ENCODE peak calls at places on chromosomes 1 and 21, in six cellular contexts. One of them, this sample, is unnamed.

GRCh38 chr1:58204284-58204683 is 342.2 kb downstream of the OMA1 start:
- DNase-seq in HepG2: no peak
- DNase-seq in A549: no peak
- DNase-seq in K562: no peak
- DNase-seq in GM12878: no peak
- DNase-seq in endothelial cell of umbilical vein: no peak
- DNase-seq in this sample: peak

GRCh38 chr1:232302376-232303049 is 327.4 kb downstream of the SIPA1L2 start:
- DNase-seq in endothelial cell of umbilical vein: no peak
- DNase-seq in GM12878: no peak
- DNase-seq in HepG2: no peak
- DNase-seq in A549: no peak
- DNase-seq in K562: no peak
- DNase-seq in this sample: no peak

GRCh38 chr1:177170756-177171535 is at the start of gene BRINP2:
- DNase-seq in A549: peak
- DNase-seq in HepG2: no peak
- DNase-seq in GM12878: no peak
- DNase-seq in K562: no peak
- DNase-seq in endothelial cell of umbilical vein: peak
- DNase-seq in this sample: no peak

GRCh38 chr1:36224537-36225297 is 474 bp downstream of the THRAP3 start:
- DNase-seq in A549: peak
- DNase-seq in GM12878: no peak
- DNase-seq in endothelial cell of umbilical vein: peak
- DNase-seq in HepG2: peak
- DNase-seq in K562: no peak
- DNase-seq in this sample: no peak

GRCh38 chr1:56799605-56800398 is 19.4 kb downstream of the FYB2 start:
- DNase-seq in GM12878: no peak
- DNase-seq in HepG2: no peak
- DNase-seq in endothelial cell of umbilical vein: no peak
- DNase-seq in K562: no peak
- DNase-seq in A549: no peak
- DNase-seq in this sample: no peak

GRCh38 chr1:151156515-151156819 is at the start of gene TNFAIP8L2:
- DNase-seq in HepG2: no peak
- DNase-seq in K562: peak
- DNase-seq in endothelial cell of umbilical vein: no peak
- DNase-seq in GM12878: peak
- DNase-seq in A549: no peak
- DNase-seq in this sample: peak

GRCh38 chr1:149899460-149900284 is at the start of gene BOLA1:
- DNase-seq in K562: no peak
- DNase-seq in HepG2: peak
- DNase-seq in A549: peak
- DNase-seq in endothelial cell of umbilical vein: peak
- DNase-seq in GM12878: peak
- DNase-seq in this sample: peak

GRCh38 chr1:115184260-115184950 is 95.1 kb upstream of the TSPAN2 start:
- DNase-seq in endothelial cell of umbilical vein: no peak
- DNase-seq in GM12878: no peak
- DNase-seq in K562: no peak
- DNase-seq in A549: no peak
- DNase-seq in HepG2: no peak
- DNase-seq in this sample: no peak

GRCh38 chr1:199687321-199687720 is 340.2 kb upstream of the NR5A2 start:
- DNase-seq in K562: no peak
- DNase-seq in HepG2: no peak
- DNase-seq in GM12878: no peak
- DNase-seq in A549: no peak
- DNase-seq in endothelial cell of umbilical vein: peak
- DNase-seq in this sample: no peak

GRCh38 chr1:12591267-12591938 is 26.6 kb downstream of the DHRS3 start:
- DNase-seq in K562: no peak
- DNase-seq in A549: no peak
- DNase-seq in GM12878: no peak
- DNase-seq in HepG2: no peak
- DNase-seq in endothelial cell of umbilical vein: no peak
- DNase-seq in this sample: no peak

GRCh38 chr1:113930499-113931161 is 1.5 kb downstream of the HIPK1 start:
- DNase-seq in K562: peak
- DNase-seq in HepG2: peak
- DNase-seq in GM12878: no peak
- DNase-seq in A549: peak
- DNase-seq in endothelial cell of umbilical vein: peak
- DNase-seq in this sample: peak

GRCh38 chr1:181482521-181483083 is 715 bp upstream of the CACNA1E start:
- DNase-seq in GM12878: no peak
- DNase-seq in endothelial cell of umbilical vein: no peak
- DNase-seq in K562: peak
- DNase-seq in A549: no peak
- DNase-seq in HepG2: no peak
- DNase-seq in this sample: peak

GRCh38 chr1:53499257-53500183 is 40.3 kb downstream of the DMRTB1 start:
- DNase-seq in HepG2: no peak
- DNase-seq in GM12878: no peak
- DNase-seq in A549: no peak
- DNase-seq in K562: no peak
- DNase-seq in endothelial cell of umbilical vein: no peak
- DNase-seq in this sample: no peak

GRCh38 chr1:221708987-221709386 is 32.9 kb downstream of the DUSP10 start:
- DNase-seq in GM12878: no peak
- DNase-seq in HepG2: peak
- DNase-seq in A549: peak
- DNase-seq in endothelial cell of umbilical vein: peak
- DNase-seq in K562: no peak
- DNase-seq in this sample: peak

GRCh38 chr1:178086294-178087255 is 7.3 kb upstream of the RASAL2 start:
- DNase-seq in HepG2: no peak
- DNase-seq in endothelial cell of umbilical vein: no peak
- DNase-seq in GM12878: no peak
- DNase-seq in A549: no peak
- DNase-seq in K562: no peak
- DNase-seq in this sample: peak

GRCh38 chr1:10152709-10153284 is 57.6 kb upstream of the KIF1B start:
- DNase-seq in endothelial cell of umbilical vein: peak
- DNase-seq in GM12878: no peak
- DNase-seq in A549: peak
- DNase-seq in HepG2: no peak
- DNase-seq in K562: peak
- DNase-seq in this sample: peak

GRCh38 chr1:240320645-240321044 is 229.0 kb downstream of the FMN2 start:
- DNase-seq in HepG2: no peak
- DNase-seq in A549: no peak
- DNase-seq in endothelial cell of umbilical vein: no peak
- DNase-seq in K562: no peak
- DNase-seq in GM12878: no peak
- DNase-seq in this sample: no peak

GRCh38 chr1:35561297-35561971 is 3.8 kb downstream of the NCDN start:
- DNase-seq in A549: no peak
- DNase-seq in K562: no peak
- DNase-seq in endothelial cell of umbilical vein: no peak
- DNase-seq in HepG2: no peak
- DNase-seq in GM12878: no peak
- DNase-seq in this sample: no peak

GRCh38 chr1:59138402-59138801 is 158.5 kb upstream of the FGGY start:
- DNase-seq in GM12878: no peak
- DNase-seq in HepG2: no peak
- DNase-seq in endothelial cell of umbilical vein: no peak
- DNase-seq in A549: no peak
- DNase-seq in K562: no peak
- DNase-seq in this sample: peak

GRCh38 chr21:40447016-40447415 is 399.9 kb downstream of the DSCAM start:
- DNase-seq in GM12878: no peak
- DNase-seq in endothelial cell of umbilical vein: no peak
- DNase-seq in K562: no peak
- DNase-seq in A549: no peak
- DNase-seq in HepG2: no peak
- DNase-seq in this sample: no peak

GRCh38 chr1:151710187-151710586 is 6.4 kb downstream of the CELF3 start:
- DNase-seq in endothelial cell of umbilical vein: no peak
- DNase-seq in K562: peak
- DNase-seq in A549: no peak
- DNase-seq in HepG2: no peak
- DNase-seq in GM12878: no peak
- DNase-seq in this sample: peak

GRCh38 chr1:179743679-179744400 is 749 bp downstream of the FAM163A start:
- DNase-seq in HepG2: no peak
- DNase-seq in endothelial cell of umbilical vein: no peak
- DNase-seq in K562: no peak
- DNase-seq in GM12878: no peak
- DNase-seq in A549: no peak
- DNase-seq in this sample: no peak

GRCh38 chr1:21149430-21149861 is 27.3 kb downstream of the EIF4G3 start:
- DNase-seq in K562: no peak
- DNase-seq in endothelial cell of umbilical vein: peak
- DNase-seq in HepG2: no peak
- DNase-seq in GM12878: no peak
- DNase-seq in A549: peak
- DNase-seq in this sample: no peak

GRCh38 chr1:40774266-40774998 is 9.2 kb upstream of the KCNQ4 start:
- DNase-seq in K562: peak
- DNase-seq in A549: peak
- DNase-seq in GM12878: no peak
- DNase-seq in endothelial cell of umbilical vein: peak
- DNase-seq in HepG2: peak
- DNase-seq in this sample: peak

GRCh38 chr1:7325254-7325653 is 445.8 kb upstream of the VAMP3 start:
- DNase-seq in endothelial cell of umbilical vein: no peak
- DNase-seq in K562: no peak
- DNase-seq in HepG2: no peak
- DNase-seq in A549: no peak
- DNase-seq in GM12878: no peak
- DNase-seq in this sample: no peak

GRCh38 chr1:116493484-116494350 is 77.1 kb downstream of the CD58 start:
- DNase-seq in A549: no peak
- DNase-seq in K562: no peak
- DNase-seq in endothelial cell of umbilical vein: no peak
- DNase-seq in GM12878: no peak
- DNase-seq in HepG2: no peak
- DNase-seq in this sample: peak

GRCh38 chr1:180229483-180230415 is at the start of gene LHX4:
- DNase-seq in endothelial cell of umbilical vein: peak
- DNase-seq in HepG2: no peak
- DNase-seq in A549: peak
- DNase-seq in GM12878: no peak
- DNase-seq in K562: peak
- DNase-seq in this sample: peak

DNA sequence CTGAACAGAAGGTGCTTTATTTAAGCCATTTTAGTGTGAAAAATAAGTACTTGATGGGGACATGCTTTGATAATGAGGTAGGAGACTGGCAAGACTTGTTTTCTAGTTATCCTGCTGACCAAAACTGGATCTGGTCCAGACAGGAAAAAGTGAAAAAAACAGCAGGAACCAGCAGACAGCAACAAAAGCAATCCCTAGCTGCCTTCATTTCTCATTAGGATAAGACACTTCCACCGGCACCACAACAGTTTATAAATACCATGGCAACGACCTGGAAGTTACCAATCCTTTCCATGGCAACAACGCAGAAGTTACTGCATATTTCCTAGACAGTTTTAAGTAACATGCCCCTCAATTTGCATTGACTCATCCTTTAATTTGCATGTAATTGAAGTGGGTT is 993.9 kb upstream of the NCAM2 start:
- DNase-seq in GM12878: no peak
- DNase-seq in A549: no peak
- DNase-seq in endothelial cell of umbilical vein: peak
- DNase-seq in K562: no peak
- DNase-seq in HepG2: no peak
- DNase-seq in this sample: no peak
- TF ChIP-seq MYC in GM12878: no peak
- TF ChIP-seq MYC in A549: no peak
- TF ChIP-seq MYC in endothelial cell of umbilical vein: no peak
- TF ChIP-seq MYC in K562: no peak
- TF ChIP-seq MYC in HepG2: no peak
- TF ChIP-seq MYC in this sample: no peak

DNA sequence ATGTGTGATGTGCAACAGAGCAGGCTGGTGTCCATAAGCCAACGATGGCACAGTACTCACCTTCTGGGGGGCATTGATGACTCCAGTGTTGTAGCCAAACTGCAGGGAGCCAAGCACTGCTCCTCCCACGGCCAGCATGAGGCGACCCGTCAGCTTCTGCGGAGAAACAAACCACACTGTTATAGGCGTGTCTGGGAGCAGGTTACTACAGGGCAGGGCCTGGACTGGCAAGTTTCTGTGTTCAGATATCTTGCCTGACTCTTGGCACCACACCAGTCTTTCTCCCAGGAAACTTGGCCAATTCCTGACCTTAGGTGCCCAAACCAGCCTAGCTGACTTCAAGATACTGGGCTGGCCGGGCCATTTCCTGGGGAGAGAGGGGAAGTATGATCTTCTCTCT is 15.5 kb downstream of the SLC2A1 start:
- DNase-seq in HepG2: no peak
- DNase-seq in endothelial cell of umbilical vein: no peak
- DNase-seq in GM12878: no peak
- DNase-seq in K562: no peak
- DNase-seq in A549: no peak
- DNase-seq in this sample: no peak
- TF ChIP-seq POLR2A in HepG2: no peak
- TF ChIP-seq POLR2A in endothelial cell of umbilical vein: no peak
- TF ChIP-seq POLR2A in GM12878: peak
- TF ChIP-seq POLR2A in K562: no peak
- TF ChIP-seq POLR2A in A549: no peak
- TF ChIP-seq POLR2A in this sample: no peak

GRCh38 chr1:85178396-85178795 is 22.4 kb downstream of the SYDE2 start:
- DNase-seq in endothelial cell of umbilical vein: no peak
- DNase-seq in K562: no peak
- DNase-seq in HepG2: no peak
- DNase-seq in GM12878: no peak
- DNase-seq in A549: no peak
- DNase-seq in this sample: no peak

GRCh38 chr1:85179517-85179916 is 21.3 kb downstream of the SYDE2 start:
- DNase-seq in A549: no peak
- DNase-seq in HepG2: no peak
- DNase-seq in GM12878: no peak
- DNase-seq in K562: no peak
- DNase-seq in endothelial cell of umbilical vein: no peak
- DNase-seq in this sample: no peak

GRCh38 chr1:85188530-85188929 is 12.3 kb downstream of the SYDE2 start:
- DNase-seq in K562: no peak
- DNase-seq in HepG2: no peak
- DNase-seq in GM12878: no peak
- DNase-seq in A549: no peak
- DNase-seq in endothelial cell of umbilical vein: no peak
- DNase-seq in this sample: no peak

GRCh38 chr1:85184245-85184644 is 16.6 kb downstream of the SYDE2 start:
- DNase-seq in A549: no peak
- DNase-seq in endothelial cell of umbilical vein: no peak
- DNase-seq in GM12878: no peak
- DNase-seq in HepG2: no peak
- DNase-seq in K562: no peak
- DNase-seq in this sample: no peak

GRCh38 chr1:85182700-85183099 is 18.1 kb downstream of the SYDE2 start:
- DNase-seq in K562: no peak
- DNase-seq in GM12878: no peak
- DNase-seq in A549: no peak
- DNase-seq in endothelial cell of umbilical vein: no peak
- DNase-seq in HepG2: no peak
- DNase-seq in this sample: no peak
- TF ChIP-seq MAX in K562: no peak
- TF ChIP-seq MAX in GM12878: no peak
- TF ChIP-seq MAX in A549: no peak
- TF ChIP-seq MAX in endothelial cell of umbilical vein: no peak
- TF ChIP-seq MAX in HepG2: no peak
- TF ChIP-seq MAX in this sample: no peak

GRCh38 chr1:89476072-89476471 is 48.6 kb upstream of the LRRC8B start:
- DNase-seq in GM12878: no peak
- DNase-seq in A549: no peak
- DNase-seq in HepG2: no peak
- DNase-seq in K562: no peak
- DNase-seq in endothelial cell of umbilical vein: no peak
- DNase-seq in this sample: no peak
- TF ChIP-seq MYC in GM12878: no peak
- TF ChIP-seq MYC in A549: no peak
- TF ChIP-seq MYC in HepG2: no peak
- TF ChIP-seq MYC in K562: no peak
- TF ChIP-seq MYC in endothelial cell of umbilical vein: no peak
- TF ChIP-seq MYC in this sample: no peak